ENCODE peak calls at places on chromosomes 3 and 15, in four cellular contexts. N is HepG2, X is GM12878, W is K562. U is an unnamed sample.

GRCh38 chr15:70837476-70837875 is 16.5 kb downstream of the LARP6 start:
- DNase-seq in N (no peak), X (no peak), W (no peak), U (no peak)

GRCh38 chr15:73686781-73687256 is 2.6 kb downstream of the CD276 start:
- DNase-seq in N (no peak), X (no peak), W (peak; percentile 25), U (no peak)

GRCh38 chr15:58522865-58523264 is 91.1 kb downstream of the LIPC start:
- DNase-seq in N (no peak), X (no peak), W (no peak), U (no peak)

GRCh38 chr3:147313513-147313912 is 92.8 kb downstream of the ZIC4 start:
- DNase-seq in N (no peak), X (no peak), W (no peak), U (no peak)

GRCh38 chr3:162760789-162761188 is 1264.2 kb downstream of the OTOL1 start:
- DNase-seq in N (no peak), X (no peak), W (no peak), U (no peak)

GRCh38 chr3:33687406-33688010 is 30.5 kb downstream of the CLASP2 start:
- DNase-seq in N (no peak), X (no peak), W (no peak), U (no peak)

GRCh38 chr3:22175899-22176298 is 424.9 kb upstream of the ZNF385D start:
- DNase-seq in N (no peak), X (no peak), W (no peak), U (no peak)

GRCh38 chr15:93146601-93147000 is 57.6 kb upstream of the RGMA start:
- DNase-seq in N (no peak), X (no peak), W (no peak), U (no peak)

GRCh38 chr3:52388348-52388821 is 56.5 kb downstream of the SEMA3G start:
- DNase-seq in N (no peak), X (no peak), W (peak; percentile 48), U (peak; percentile 79)

GRCh38 chr3:9731206-9732079 is at the start of gene BRPF1:
- DNase-seq in N (peak; percentile 95), X (peak; percentile 90), W (peak; percentile 100), U (peak; percentile 99)

GRCh38 chr3:129836381-129837056 is 57.0 kb downstream of the TMCC1 start:
- DNase-seq in N (no peak), X (no peak), W (no peak), U (no peak)

GRCh38 chr3:16840111-16840444 is 44.7 kb upstream of the PLCL2 start:
- DNase-seq in N (no peak), X (no peak), W (no peak), U (no peak)

GRCh38 chr3:61830111-61830400 is 268.7 kb downstream of the PTPRG start:
- DNase-seq in N (no peak), X (no peak), W (no peak), U (no peak)

GRCh38 chr3:63933459-63933858 is 21.3 kb upstream of the SCAANT1 start:
- DNase-seq in N (no peak), X (no peak), W (no peak), U (no peak)

GRCh38 chr3:195219351-195220045 is 51.5 kb downstream of the XXYLT1 start:
- DNase-seq in N (no peak), X (no peak), W (no peak), U (no peak)

DNA sequence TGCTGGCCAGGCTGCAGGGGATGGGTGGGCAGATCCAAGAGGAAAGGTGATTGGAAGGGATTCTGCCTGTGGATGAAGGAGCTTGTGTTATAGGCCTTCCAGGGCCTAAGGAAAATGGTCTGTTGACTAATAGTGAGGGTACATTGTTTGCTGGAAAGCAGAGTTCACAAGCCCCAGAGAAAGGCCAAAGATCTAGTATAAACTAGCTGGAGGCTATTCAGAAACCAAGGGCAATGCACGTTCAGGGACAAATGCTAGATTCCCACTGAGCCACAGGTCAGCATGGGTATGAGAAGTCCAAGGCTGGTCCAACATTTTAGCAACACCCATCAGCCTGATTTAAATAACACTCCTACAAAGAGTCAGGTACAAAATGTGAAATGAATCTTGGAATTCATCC is 74.7 kb downstream of the FBN1 start:
- DNase-seq in N (no peak), X (no peak), W (no peak), U (no peak)
- TF ChIP-seq MAX in N (no peak), X (no peak), W (no peak), U (no peak)

GRCh38 chr3:191350389-191351090 is 20.2 kb upstream of the UTS2B start:
- DNase-seq in N (no peak), X (no peak), W (no peak), U (no peak)
- TF ChIP-seq CBFB in N (no peak), X (no peak), W (no peak), U (no peak)

GRCh38 chr15:35182841-35183479 is 97.9 kb upstream of the NANOGP8 start:
- DNase-seq in N (no peak), X (peak; percentile 45), W (no peak), U (peak; percentile 77)
- TF ChIP-seq MAX in N (no peak), X (no peak), W (no peak), U (no peak)

DNA sequence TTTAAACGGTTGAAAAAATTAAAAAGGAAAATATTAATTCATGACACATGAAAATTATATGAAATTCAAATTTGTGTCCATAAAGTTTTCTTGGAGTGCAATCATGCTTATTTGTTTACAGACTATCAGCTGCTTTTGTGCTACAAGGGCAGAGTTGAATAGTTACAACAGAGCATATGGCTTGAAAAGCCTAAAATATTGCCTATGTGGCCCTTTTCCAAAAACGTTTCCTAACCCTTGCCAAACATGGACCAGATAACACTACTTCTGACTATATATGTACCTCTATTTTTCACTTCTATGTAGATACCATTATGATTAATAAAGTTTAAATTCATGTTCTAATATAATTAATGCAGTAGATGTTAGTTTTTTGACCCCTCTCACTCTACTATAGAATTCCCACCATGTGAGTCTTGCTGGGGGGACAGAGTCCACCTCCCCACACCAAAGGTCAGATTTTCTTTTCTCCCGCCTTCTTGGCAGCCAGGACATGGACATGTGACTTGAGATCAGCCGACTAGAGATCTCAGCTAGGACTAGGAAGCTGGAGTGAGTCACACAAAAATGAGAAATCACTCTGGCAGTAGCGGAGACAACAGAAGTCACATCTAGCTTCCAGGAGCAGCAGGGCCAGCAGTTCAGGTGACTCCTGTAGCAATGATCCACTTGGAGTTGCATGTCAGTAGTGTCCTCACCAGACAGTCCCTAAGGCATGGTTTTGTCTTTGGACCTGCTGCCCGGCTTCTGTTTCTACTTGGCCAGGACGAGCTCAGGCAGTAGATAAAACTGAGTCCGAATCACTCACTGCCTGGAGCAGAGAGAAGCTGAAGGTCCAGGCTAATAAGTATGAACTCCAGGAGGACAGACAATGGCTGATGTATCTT is 22.4 kb downstream of the CIAO2A start:
- DNase-seq in N (peak; percentile 74), X (no peak), W (peak; percentile 77), U (no peak)
- TF ChIP-seq CBFB in N (no peak), X (no peak), W (no peak), U (no peak)

GRCh38 chr15:90840954-90841353 is 27.4 kb upstream of the FURIN start:
- DNase-seq in N (peak; percentile 41), X (no peak), W (peak; percentile 98), U (no peak)

GRCh38 chr15:90840157-90840855 is 28.1 kb upstream of the FURIN start:
- DNase-seq in N (no peak), X (no peak), W (no peak), U (no peak)

GRCh38 chr15:90838066-90838465 is 30.3 kb upstream of the FURIN start:
- DNase-seq in N (no peak), X (no peak), W (no peak), U (no peak)

GRCh38 chr15:90838544-90838943 is 29.8 kb upstream of the FURIN start:
- DNase-seq in N (no peak), X (no peak), W (no peak), U (no peak)

GRCh38 chr15:90839187-90840071 is 29.0 kb upstream of the FURIN start:
- DNase-seq in N (peak; percentile 21), X (no peak), W (no peak), U (peak; percentile 72)
- TF ChIP-seq MAX in N (no peak), X (no peak), W (no peak), U (no peak)

GRCh38 chr3:25335429-25335828 is 92.6 kb upstream of the RARB start:
- DNase-seq in N (no peak), X (no peak), W (no peak), U (no peak)
- TF ChIP-seq CBFB in N (no peak), X (no peak), W (no peak), U (no peak)

GRCh38 chr3:48997714-48998637 is 7.9 kb downstream of the P4HTM start:
- DNase-seq in N (no peak), X (no peak), W (no peak), U (peak; percentile 65)
- TF ChIP-seq MAX in N (no peak), X (no peak), W (no peak), U (no peak)

GRCh38 chr3:172530101-172530561 is 6.9 kb upstream of the TNFSF10 start:
- DNase-seq in N (no peak), X (no peak), W (no peak), U (no peak)
- TF ChIP-seq CBFB in N (no peak), X (no peak), W (no peak), U (no peak)

U was measured in WTC11.